ENCODE peak calls at places on chromosome 15, in six cellular contexts. One of them, this sample, is unnamed.

GRCh38 chr15:39999538-39999937 is 39.4 kb downstream of the SRP14 start:
- DNase-seq in uterus: no peak
- DNase-seq in Peyer's patch: no peak
- DNase-seq in transverse colon: no peak
- DNase-seq in A549: no peak
- DNase-seq in IMR-90: no peak
- DNase-seq in this sample: no peak

GRCh38 chr15:68442041-68442440 is 10.1 kb upstream of the ITGA11 start:
- DNase-seq in uterus: peak; percentile 49
- DNase-seq in Peyer's patch: no peak
- DNase-seq in transverse colon: no peak
- DNase-seq in A549: no peak
- DNase-seq in IMR-90: peak; percentile 45
- DNase-seq in this sample: no peak

GRCh38 chr15:22918056-22918455 is 62.1 kb downstream of the CYFIP1 start:
- DNase-seq in uterus: no peak
- DNase-seq in Peyer's patch: no peak
- DNase-seq in transverse colon: no peak
- DNase-seq in A549: no peak
- DNase-seq in IMR-90: peak; percentile 45
- DNase-seq in this sample: no peak

GRCh38 chr15:96416934-96417759 is 86.6 kb downstream of the NR2F2 start:
- DNase-seq in uterus: no peak
- DNase-seq in Peyer's patch: no peak
- DNase-seq in transverse colon: no peak
- DNase-seq in A549: no peak
- DNase-seq in IMR-90: peak; percentile 4
- DNase-seq in this sample: no peak

GRCh38 chr15:27797765-27798164 is 301.4 kb downstream of the OCA2 start:
- DNase-seq in uterus: no peak
- DNase-seq in Peyer's patch: no peak
- DNase-seq in transverse colon: no peak
- DNase-seq in A549: no peak
- DNase-seq in IMR-90: no peak
- DNase-seq in this sample: no peak

GRCh38 chr15:29711531-29711930 is 110.7 kb downstream of the TJP1 start:
- DNase-seq in uterus: no peak
- DNase-seq in Peyer's patch: no peak
- DNase-seq in transverse colon: no peak
- DNase-seq in A549: no peak
- DNase-seq in IMR-90: no peak
- DNase-seq in this sample: no peak

GRCh38 chr15:59062985-59063384 is 42.0 kb upstream of the CCNB2 start:
- DNase-seq in uterus: no peak
- DNase-seq in Peyer's patch: no peak
- DNase-seq in transverse colon: no peak
- DNase-seq in A549: no peak
- DNase-seq in IMR-90: no peak
- DNase-seq in this sample: peak; percentile 67

GRCh38 chr15:48222627-48223026 is 16.5 kb downstream of the SLC12A1 start:
- DNase-seq in uterus: no peak
- DNase-seq in Peyer's patch: no peak
- DNase-seq in transverse colon: no peak
- DNase-seq in A549: no peak
- DNase-seq in IMR-90: no peak
- DNase-seq in this sample: no peak

GRCh38 chr15:60004846-60005351 is 788 bp downstream of the FOXB1 start:
- DNase-seq in uterus: no peak
- DNase-seq in Peyer's patch: no peak
- DNase-seq in transverse colon: no peak
- DNase-seq in A549: no peak
- DNase-seq in IMR-90: peak; percentile 6
- DNase-seq in this sample: no peak

GRCh38 chr15:71888797-71889196 is 78.4 kb downstream of the NR2E3 start:
- DNase-seq in uterus: no peak
- DNase-seq in Peyer's patch: no peak
- DNase-seq in transverse colon: no peak
- DNase-seq in A549: no peak
- DNase-seq in IMR-90: no peak
- DNase-seq in this sample: no peak

GRCh38 chr15:74438206-74438605 is 4.4 kb upstream of the SEMA7A start:
- DNase-seq in uterus: no peak
- DNase-seq in Peyer's patch: no peak
- DNase-seq in transverse colon: no peak
- DNase-seq in A549: no peak
- DNase-seq in IMR-90: no peak
- DNase-seq in this sample: no peak

GRCh38 chr15:48424076-48424475 is 92.8 kb downstream of the DUT start:
- DNase-seq in uterus: no peak
- DNase-seq in Peyer's patch: no peak
- DNase-seq in transverse colon: no peak
- DNase-seq in A549: no peak
- DNase-seq in IMR-90: peak; percentile 72
- DNase-seq in this sample: no peak

GRCh38 chr15:27903405-27903804 is 195.7 kb downstream of the OCA2 start:
- DNase-seq in uterus: no peak
- DNase-seq in Peyer's patch: no peak
- DNase-seq in transverse colon: no peak
- DNase-seq in A549: no peak
- DNase-seq in IMR-90: no peak
- DNase-seq in this sample: no peak

GRCh38 chr15:92915766-92916435 is 15.8 kb downstream of the CHD2 start:
- DNase-seq in uterus: no peak
- DNase-seq in Peyer's patch: no peak
- DNase-seq in transverse colon: no peak
- DNase-seq in A549: no peak
- DNase-seq in IMR-90: peak; percentile 47
- DNase-seq in this sample: no peak

GRCh38 chr15:89317188-89317720 is 17.4 kb downstream of the POLG start:
- DNase-seq in uterus: no peak
- DNase-seq in Peyer's patch: no peak
- DNase-seq in transverse colon: no peak
- DNase-seq in A549: no peak
- DNase-seq in IMR-90: no peak
- DNase-seq in this sample: no peak

GRCh38 chr15:89320200-89320599 is 14.4 kb downstream of the POLG start:
- DNase-seq in uterus: no peak
- DNase-seq in Peyer's patch: no peak
- DNase-seq in transverse colon: no peak
- DNase-seq in A549: no peak
- DNase-seq in IMR-90: no peak
- DNase-seq in this sample: no peak

DNA sequence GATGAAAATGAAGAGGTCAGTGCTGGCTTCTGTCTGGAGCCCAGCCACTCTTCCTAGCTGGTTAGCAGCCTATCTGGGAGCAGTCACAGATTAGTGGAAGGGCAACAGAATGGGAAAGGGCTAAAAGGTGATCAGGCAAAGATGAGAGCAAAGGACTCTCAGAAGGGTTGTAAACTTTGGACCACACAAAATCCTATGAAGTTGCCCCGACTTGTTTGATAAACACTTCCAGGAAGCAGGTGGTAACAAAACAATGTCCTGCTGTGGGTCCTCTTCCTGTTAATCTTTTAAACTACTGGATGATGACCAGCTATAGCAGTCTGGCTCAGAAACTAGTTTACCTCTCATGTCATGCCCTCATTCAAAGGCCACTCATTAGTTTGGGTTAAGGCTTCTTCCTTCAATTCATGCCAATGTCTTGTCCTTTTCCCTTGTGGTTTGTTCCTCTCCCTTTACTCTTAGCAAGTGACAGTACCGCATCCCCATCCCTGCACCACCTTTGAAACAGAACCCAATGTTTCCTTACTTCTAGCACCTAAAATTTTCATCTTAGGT is 19.2 kb downstream of the POLG start:
- DNase-seq in uterus: no peak
- DNase-seq in Peyer's patch: no peak
- DNase-seq in transverse colon: no peak
- DNase-seq in A549: no peak
- DNase-seq in IMR-90: no peak
- DNase-seq in this sample: no peak
- TF ChIP-seq POLR2A in uterus: no peak
- TF ChIP-seq POLR2A in Peyer's patch: no peak
- TF ChIP-seq POLR2A in transverse colon: no peak
- TF ChIP-seq POLR2A in A549: no peak
- TF ChIP-seq POLR2A in IMR-90: no peak
- TF ChIP-seq POLR2A in this sample: no peak

DNA sequence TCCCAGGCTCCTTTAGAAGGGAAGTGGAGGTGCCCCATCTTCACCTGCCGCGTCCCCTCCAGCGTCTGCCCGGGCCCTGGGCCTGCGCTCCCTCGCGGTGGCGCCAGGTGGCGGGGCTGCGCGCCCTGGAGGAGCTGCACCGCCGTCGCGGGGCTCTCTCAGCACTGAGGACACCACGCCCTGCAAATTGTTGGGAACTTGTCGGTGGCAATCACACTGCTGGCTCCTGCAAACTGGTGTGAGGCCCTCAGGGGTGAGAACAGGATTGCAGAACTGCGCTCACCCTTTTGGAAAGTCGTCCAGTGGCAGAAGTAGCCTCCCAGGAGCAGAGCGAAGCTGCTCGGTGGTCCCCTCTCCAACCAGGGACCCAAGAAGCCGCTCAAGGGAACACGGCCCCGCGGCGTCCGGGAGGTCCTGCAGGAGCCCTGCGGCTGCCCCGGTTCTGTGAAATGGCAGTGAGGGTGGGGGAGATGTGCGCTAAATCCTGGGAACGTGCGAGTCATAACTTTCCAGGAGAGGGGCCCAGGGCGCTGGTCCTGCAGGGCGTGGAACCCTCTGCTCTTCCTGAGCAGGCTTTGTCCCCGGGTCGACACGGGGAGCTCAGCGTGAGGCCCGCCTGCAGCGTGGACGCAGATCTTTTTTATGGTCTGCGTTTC is 995 bp upstream of the LRRK1 start:
- DNase-seq in uterus: peak; percentile 69
- DNase-seq in Peyer's patch: peak; percentile 74
- DNase-seq in transverse colon: peak; percentile 90
- DNase-seq in A549: peak; percentile 97
- DNase-seq in IMR-90: peak; percentile 62
- DNase-seq in this sample: peak; percentile 70
- TF ChIP-seq POLR2A in uterus: no peak
- TF ChIP-seq POLR2A in Peyer's patch: peak; percentile 30
- TF ChIP-seq POLR2A in transverse colon: peak; percentile 48
- TF ChIP-seq POLR2A in A549: peak; percentile 55
- TF ChIP-seq POLR2A in IMR-90: no peak
- TF ChIP-seq POLR2A in this sample: no peak

GRCh38 chr15:78223396-78224023 is 10.9 kb downstream of the ACSBG1 start:
- DNase-seq in uterus: no peak
- DNase-seq in Peyer's patch: no peak
- DNase-seq in transverse colon: no peak
- DNase-seq in A549: no peak
- DNase-seq in IMR-90: peak; percentile 7
- DNase-seq in this sample: no peak

GRCh38 chr15:78222745-78223395 is 11.5 kb downstream of the ACSBG1 start:
- DNase-seq in uterus: no peak
- DNase-seq in Peyer's patch: no peak
- DNase-seq in transverse colon: no peak
- DNase-seq in A549: no peak
- DNase-seq in IMR-90: no peak
- DNase-seq in this sample: no peak

GRCh38 chr15:78216276-78217229 is 17.8 kb downstream of the ACSBG1 start:
- DNase-seq in uterus: no peak
- DNase-seq in Peyer's patch: no peak
- DNase-seq in transverse colon: peak; percentile 93
- DNase-seq in A549: peak; percentile 53
- DNase-seq in IMR-90: no peak
- DNase-seq in this sample: no peak

GRCh38 chr15:78224024-78224413 is 10.3 kb downstream of the ACSBG1 start:
- DNase-seq in uterus: no peak
- DNase-seq in Peyer's patch: no peak
- DNase-seq in transverse colon: no peak
- DNase-seq in A549: no peak
- DNase-seq in IMR-90: no peak
- DNase-seq in this sample: no peak

GRCh38 chr15:78220713-78221112 is 13.7 kb downstream of the ACSBG1 start:
- DNase-seq in uterus: no peak
- DNase-seq in Peyer's patch: no peak
- DNase-seq in transverse colon: no peak
- DNase-seq in A549: no peak
- DNase-seq in IMR-90: peak; percentile 6
- DNase-seq in this sample: no peak
- TF ChIP-seq POLR2A in uterus: no peak
- TF ChIP-seq POLR2A in Peyer's patch: no peak
- TF ChIP-seq POLR2A in transverse colon: no peak
- TF ChIP-seq POLR2A in A549: no peak
- TF ChIP-seq POLR2A in IMR-90: no peak
- TF ChIP-seq POLR2A in this sample: no peak

GRCh38 chr15:41971893-41972340 is 440 bp downstream of the EHD4 start:
- DNase-seq in uterus: no peak
- DNase-seq in Peyer's patch: peak; percentile 35
- DNase-seq in transverse colon: no peak
- DNase-seq in A549: peak; percentile 13
- DNase-seq in IMR-90: no peak
- DNase-seq in this sample: no peak

GRCh38 chr15:41970456-41970855 is 1.9 kb downstream of the EHD4 start:
- DNase-seq in uterus: no peak
- DNase-seq in Peyer's patch: no peak
- DNase-seq in transverse colon: peak; percentile 6
- DNase-seq in A549: no peak
- DNase-seq in IMR-90: no peak
- DNase-seq in this sample: no peak

GRCh38 chr15:41969851-41970431 is 2.4 kb downstream of the EHD4 start:
- DNase-seq in uterus: no peak
- DNase-seq in Peyer's patch: peak; percentile 31
- DNase-seq in transverse colon: peak; percentile 19
- DNase-seq in A549: no peak
- DNase-seq in IMR-90: no peak
- DNase-seq in this sample: no peak

GRCh38 chr15:41972341-41973237 is at the start of gene EHD4:
- DNase-seq in uterus: peak; percentile 98
- DNase-seq in Peyer's patch: peak; percentile 98
- DNase-seq in transverse colon: peak; percentile 99
- DNase-seq in A549: peak; percentile 95
- DNase-seq in IMR-90: peak; percentile 99
- DNase-seq in this sample: peak; percentile 98

DNA sequence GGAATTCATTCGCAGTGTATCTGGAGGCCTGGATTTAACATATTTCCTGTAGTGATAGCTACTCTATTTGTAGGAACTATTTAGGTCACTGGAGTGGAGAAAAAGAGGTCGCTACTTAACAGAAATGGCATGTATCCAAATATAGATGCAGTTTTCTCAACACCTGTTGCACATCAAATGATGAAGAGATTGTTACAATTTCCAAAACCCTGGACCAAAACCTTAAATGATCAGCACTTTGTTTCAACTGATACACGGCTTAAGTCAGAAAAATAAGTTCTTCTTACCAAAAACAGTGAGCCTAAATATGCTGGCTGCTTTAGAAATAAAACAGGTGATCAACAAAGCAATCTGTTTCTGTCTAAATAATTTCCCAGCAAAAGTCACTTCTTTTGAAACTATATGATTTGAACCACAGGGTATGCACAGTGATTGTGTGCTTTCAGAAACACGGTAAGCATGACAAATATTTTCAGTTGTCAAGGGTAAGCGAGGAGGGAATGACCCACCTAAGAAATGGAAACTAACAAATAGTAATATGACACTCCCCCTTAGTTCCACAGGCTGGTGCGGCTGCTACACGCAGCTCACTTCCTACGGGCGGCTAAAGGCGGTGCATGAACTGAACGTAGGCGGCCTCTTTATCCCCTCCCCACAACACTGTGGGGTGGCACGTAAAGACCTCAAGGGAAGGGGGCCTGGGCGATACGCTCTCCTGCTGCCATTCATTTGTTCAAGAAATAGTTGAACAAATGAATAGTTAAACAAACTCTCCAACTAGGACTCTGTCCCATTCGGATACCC is 1.1 kb downstream of the EHD4 start:
- DNase-seq in uterus: peak; percentile 30
- DNase-seq in Peyer's patch: peak; percentile 69
- DNase-seq in transverse colon: peak; percentile 72
- DNase-seq in A549: peak; percentile 38
- DNase-seq in IMR-90: peak; percentile 71
- DNase-seq in this sample: peak; percentile 47
- TF ChIP-seq POLR2A in uterus: peak; percentile 28
- TF ChIP-seq POLR2A in Peyer's patch: peak; percentile 41
- TF ChIP-seq POLR2A in transverse colon: peak; percentile 70
- TF ChIP-seq POLR2A in A549: no peak
- TF ChIP-seq POLR2A in IMR-90: no peak
- TF ChIP-seq POLR2A in this sample: no peak

This sample was measured in erythroblast.